ENCODE peak calls at places on chromosomes 2 and 18, in four cellular contexts. V is GM13976, W is neural crest cell, J is progenitor cell of endocrine pancreas. X is an unnamed sample.

GRCh38 chr18:75068682-75069435 is 140.1 kb downstream of the PTGR3 start:
- DNase-seq in V (no peak), W (no peak), J (no peak), X (no peak)

GRCh38 chr18:13232060-13232917 is 13.7 kb downstream of the LDLRAD4 start:
- DNase-seq in V (no peak), W (no peak), J (no peak), X (no peak)

GRCh38 chr2:15425707-15426106 is 135.4 kb downstream of the NBAS start:
- DNase-seq in V (no peak), W (peak; percentile 5), J (no peak), X (no peak)

GRCh38 chr2:148674063-148675020 is 29.8 kb downstream of the EPC2 start:
- DNase-seq in V (peak; percentile 40), W (no peak), J (no peak), X (peak; percentile 45)

GRCh38 chr2:109213646-109214417 is 84.8 kb downstream of the SH3RF3 start:
- DNase-seq in V (no peak), W (no peak), J (no peak), X (peak; percentile 25)

GRCh38 chr2:144350151-144350802 is 169.6 kb downstream of the ZEB2 start:
- DNase-seq in V (no peak), W (no peak), J (no peak), X (no peak)

GRCh38 chr18:9876867-9877654 is 8.7 kb upstream of the TXNDC2 start:
- DNase-seq in V (no peak), W (no peak), J (no peak), X (no peak)

GRCh38 chr2:138610201-138610945 is 108.8 kb downstream of the SPOPL start:
- DNase-seq in V (no peak), W (no peak), J (no peak), X (no peak)

GRCh38 chr2:152456262-152456661 is 121.3 kb downstream of the FMNL2 start:
- DNase-seq in V (no peak), W (no peak), J (no peak), X (no peak)

GRCh38 chr2:68190991-68191731 is 33.5 kb downstream of the PNO1 start:
- DNase-seq in V (no peak), W (no peak), J (no peak), X (no peak)

GRCh38 chr18:45715212-45715780 is 8.7 kb upstream of the SLC14A1 start:
- DNase-seq in V (no peak), W (no peak), J (no peak), X (no peak)

GRCh38 chr2:86490245-86490644 is 49.1 kb downstream of the KDM3A start:
- DNase-seq in V (no peak), W (no peak), J (no peak), X (no peak)

GRCh38 chr2:46769809-46770208 is 145.8 kb downstream of the MCFD2 start:
- DNase-seq in V (no peak), W (no peak), J (no peak), X (no peak)

GRCh38 chr2:128091691-128092050 is 671 bp downstream of the UGGT1 start:
- DNase-seq in V (peak; percentile 21), W (no peak), J (no peak), X (peak; percentile 16)

GRCh38 chr2:141329949-141330348 is 800.9 kb downstream of the LRP1B start:
- DNase-seq in V (no peak), W (no peak), J (no peak), X (no peak)

GRCh38 chr2:229137623-229138022 is 133.5 kb downstream of the PID1 start:
- DNase-seq in V (no peak), W (no peak), J (no peak), X (no peak)

GRCh38 chr18:3245853-3246635 is 1.6 kb upstream of the MYL12A start:
- DNase-seq in V (peak; percentile 76), W (peak; percentile 71), J (peak; percentile 72), X (peak; percentile 78)

GRCh38 chr18:2654828-2655152 is 736 bp upstream of the SMCHD1 start:
- DNase-seq in V (no peak), W (no peak), J (no peak), X (peak; percentile 68)

GRCh38 chr18:54043484-54044256 is 180.8 kb downstream of the MBD2 start:
- DNase-seq in V (no peak), W (no peak), J (no peak), X (no peak)
- TF ChIP-seq CTCF in V (no peak), W (no peak), J (no peak), X (no peak)

GRCh38 chr18:70382032-70382431 is 93.2 kb downstream of the SOCS6 start:
- DNase-seq in V (no peak), W (no peak), J (no peak), X (no peak)
- TF ChIP-seq CTCF in V (no peak), W (no peak), J (no peak), X (no peak)

GRCh38 chr2:31886700-31887099 is 124.1 kb downstream of the MEMO1 start:
- DNase-seq in V (no peak), W (no peak), J (no peak), X (no peak)
- TF ChIP-seq CTCF in V (peak; percentile 42), W (peak; percentile 52), J (peak; percentile 55), X (no peak)

GRCh38 chr2:238288650-238289573 is 502 bp upstream of the PER2 start:
- DNase-seq in V (peak; percentile 99), W (peak; percentile 96), J (peak; percentile 97), X (peak; percentile 99)
- TF ChIP-seq CTCF in V (peak; percentile 31), W (peak; percentile 54), J (peak; percentile 60), X (no peak)

GRCh38 chr2:174003635-174004310 is 38.6 kb upstream of the SP3 start:
- DNase-seq in V (no peak), W (no peak), J (no peak), X (no peak)
- TF ChIP-seq CTCF in V (no peak), W (no peak), J (no peak), X (no peak)

GRCh38 chr2:58106896-58107295 is 60.3 kb downstream of the VRK2 start:
- DNase-seq in V (no peak), W (no peak), J (no peak), X (no peak)

GRCh38 chr2:58107803-58108710 is 61.5 kb downstream of the VRK2 start:
- DNase-seq in V (no peak), W (no peak), J (no peak), X (no peak)

GRCh38 chr2:58109481-58109880 is 62.9 kb downstream of the VRK2 start:
- DNase-seq in V (no peak), W (no peak), J (no peak), X (no peak)

DNA sequence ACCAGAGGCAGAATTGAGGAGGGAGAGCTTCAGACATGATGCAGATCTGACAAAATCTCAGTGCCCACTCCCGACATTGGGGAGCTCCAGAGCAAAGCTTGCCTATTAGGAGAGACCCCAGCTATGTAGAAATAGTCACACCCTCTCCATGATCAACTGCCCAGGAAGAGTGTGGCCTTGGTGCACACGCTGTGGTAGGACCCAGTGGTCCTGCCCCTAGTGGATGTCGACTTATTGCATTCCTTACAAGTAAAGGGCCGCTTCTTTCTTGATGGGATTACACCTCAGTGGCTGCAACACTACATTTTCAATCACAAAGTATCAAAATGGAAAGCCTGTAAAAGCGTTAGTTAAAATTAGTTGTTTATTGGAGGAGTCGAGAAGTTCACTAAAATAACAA is 64.2 kb downstream of the VRK2 start:
- DNase-seq in V (no peak), W (no peak), J (no peak), X (no peak)
- TF ChIP-seq CTCF in V (no peak), W (peak; percentile 20), J (peak; percentile 12), X (no peak)

GRCh38 chr2:231988179-231988866 is 26.8 kb downstream of the DIS3L2 start:
- DNase-seq in V (no peak), W (no peak), J (no peak), X (no peak)

GRCh38 chr2:231987088-231987788 is 25.7 kb downstream of the DIS3L2 start:
- DNase-seq in V (no peak), W (no peak), J (no peak), X (no peak)

GRCh38 chr2:231991664-231992063 is 30.2 kb downstream of the DIS3L2 start:
- DNase-seq in V (no peak), W (no peak), J (no peak), X (no peak)

GRCh38 chr2:231984992-231985391 is 23.5 kb downstream of the DIS3L2 start:
- DNase-seq in V (no peak), W (no peak), J (no peak), X (no peak)

DNA sequence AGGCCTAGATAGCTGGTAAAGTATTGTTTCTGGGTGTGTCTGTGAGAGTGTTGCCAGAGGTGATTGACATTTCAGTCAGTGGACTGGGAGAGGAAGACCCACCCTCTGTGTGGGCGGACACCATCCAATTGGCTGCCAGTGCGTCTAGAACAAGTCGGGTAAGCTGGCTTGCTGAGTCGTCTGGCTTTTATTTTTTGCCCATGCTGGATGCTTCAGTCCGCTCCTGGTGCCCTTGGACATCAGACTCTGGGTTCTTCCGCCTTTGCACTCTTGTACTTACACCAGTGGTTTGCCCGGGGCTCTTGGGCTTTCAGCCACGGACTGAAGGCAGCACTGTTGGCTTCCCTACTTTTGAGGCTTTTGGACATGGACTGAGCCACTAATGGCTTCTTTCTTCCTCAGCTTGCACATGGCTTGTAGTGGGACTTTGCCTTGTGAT is 24.3 kb downstream of the DIS3L2 start:
- DNase-seq in V (no peak), W (peak; percentile 9), J (no peak), X (no peak)
- TF ChIP-seq CTCF in V (no peak), W (no peak), J (no peak), X (no peak)

GRCh38 chr2:241315879-241316700 is at the start of gene SEPTIN2:
- DNase-seq in V (peak; percentile 61), W (peak; percentile 66), J (no peak), X (no peak)

GRCh38 chr2:241314181-241314932 is 1.1 kb downstream of the HDLBP start:
- DNase-seq in V (no peak), W (no peak), J (no peak), X (no peak)

GRCh38 chr2:241314933-241315182 is 614 bp downstream of the HDLBP start:
- DNase-seq in V (no peak), W (no peak), J (no peak), X (no peak)

GRCh38 chr2:241316825-241317224 is 1.1 kb downstream of the SEPTIN2 start:
- DNase-seq in V (no peak), W (no peak), J (no peak), X (no peak)

DNA sequence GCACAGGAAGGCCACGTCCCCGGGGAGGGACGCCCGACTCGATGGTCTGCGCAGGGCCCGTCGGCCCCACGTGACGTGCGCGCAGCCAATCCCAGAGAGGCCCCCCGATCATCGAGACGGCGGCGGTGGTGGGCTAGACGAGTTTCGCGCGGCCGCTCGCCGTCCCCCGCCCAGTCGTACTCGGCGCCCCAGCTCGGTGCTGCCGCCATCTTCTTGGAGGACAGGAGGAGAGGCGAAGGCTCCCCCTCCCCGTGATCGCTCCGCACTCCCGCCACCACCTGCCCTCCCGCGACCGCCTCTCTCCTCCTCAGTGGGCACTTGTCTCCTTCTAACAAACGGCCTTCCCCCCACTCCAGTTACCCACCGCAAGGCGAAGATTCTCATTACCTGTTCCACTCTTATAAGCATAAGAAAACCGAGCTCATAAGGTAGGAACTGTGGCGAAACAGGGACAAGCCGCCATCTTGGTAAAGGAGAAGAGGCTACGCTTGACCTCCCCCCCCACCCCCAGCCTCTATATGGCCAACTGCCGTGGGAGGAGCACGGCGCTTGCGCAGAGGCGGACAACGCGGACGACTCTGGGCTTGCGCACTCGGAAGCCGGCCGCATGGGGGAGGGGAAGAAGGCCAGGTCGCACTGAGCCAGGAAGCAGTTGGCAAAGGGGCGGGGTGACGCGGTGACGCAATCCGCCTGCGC is at the start of gene HDLBP:
- DNase-seq in V (peak; percentile 99), W (peak; percentile 99), J (peak; percentile 100), X (peak; percentile 99)
- TF ChIP-seq CTCF in V (peak; percentile 71), W (peak; percentile 57), J (peak; percentile 44), X (peak; percentile 57)